ENCODE peak calls at places on chromosomes 4 and X, in ten cellular contexts. U is mammary epithelial cell, Z is Peyer's patch, G is endodermal cell, P is cardiac muscle cell, B is astrocyte, D is kidney, E is heart right ventricle, Y is mucosa of descending colon, I is pancreas. Q is an unnamed sample. For H3K4me1, the result is how much of the 10 kb centered on the place peaks cover.

GRCh38 chrX:43707812-43708548 is 51.9 kb downstream of the MAOA start:
- DNase-seq in U (no peak), Z (peak), G (no peak), P (no peak), B (no peak), D (no peak), E (peak), Y (no peak), I (peak), Q (no peak)

GRCh38 chrX:153474718-153475117 is 4.3 kb upstream of the HAUS7 start:
- DNase-seq in U (no peak), Z (peak), G (peak), P (no peak), B (peak), D (peak), E (peak), Y (peak), I (peak), Q (peak)

GRCh38 chrX:45322382-45322781 is 121.7 kb upstream of the DIPK2B start:
- DNase-seq in U (peak), Z (no peak), G (peak), P (peak), B (peak), D (no peak), E (no peak), Y (no peak), I (peak), Q (no peak)

GRCh38 chr4:161841759-161842158 is 322.0 kb downstream of the FSTL5 start:
- DNase-seq in U (no peak), Z (no peak), G (no peak), P (no peak), B (no peak), D (no peak), E (no peak), Y (no peak), I (no peak), Q (no peak)

GRCh38 chrX:134780908-134781307 is 122.6 kb upstream of the PLAC1 start:
- DNase-seq in U (no peak), Z (no peak), G (no peak), P (no peak), B (no peak), D (no peak), E (no peak), Y (no peak), I (peak), Q (no peak)

GRCh38 chr4:73902038-73902637 is 32.9 kb downstream of the CXCL1 start:
- DNase-seq in U (peak), Z (no peak), G (no peak), P (no peak), B (peak), D (no peak), E (no peak), Y (no peak), I (no peak), Q (no peak)

GRCh38 chrX:27735914-27736313 is 71.9 kb upstream of the MAGEB10 start:
- DNase-seq in U (no peak), Z (no peak), G (no peak), P (no peak), B (no peak), D (no peak), E (no peak), Y (no peak), I (no peak), Q (no peak)

GRCh38 chr4:5774416-5775056 is 63.5 kb downstream of the EVC start:
- DNase-seq in U (no peak), Z (no peak), G (peak), P (no peak), B (no peak), D (no peak), E (no peak), Y (no peak), I (no peak), Q (no peak)

GRCh38 chr4:95289028-95289634 is 259.6 kb downstream of the UNC5C start:
- DNase-seq in U (peak), Z (no peak), G (no peak), P (no peak), B (peak), D (no peak), E (no peak), Y (no peak), I (no peak), Q (no peak)

GRCh38 chr4:108398326-108398725 is 222.1 kb upstream of the RPL34 start:
- DNase-seq in U (peak), Z (no peak), G (no peak), P (no peak), B (peak), D (no peak), E (no peak), Y (no peak), I (no peak), Q (no peak)

GRCh38 chrX:48487362-48487785 is 11.4 kb downstream of the FTSJ1 start:
- DNase-seq in U (peak), Z (no peak), G (no peak), P (no peak), B (peak), D (peak), E (no peak), Y (no peak), I (no peak), Q (no peak)

GRCh38 chrX:150899191-150899757 is 806 bp upstream of the CD99L2 start:
- DNase-seq in U (peak), Z (peak), G (peak), P (peak), B (peak), D (peak), E (peak), Y (peak), I (no peak), Q (peak)

GRCh38 chr4:61541474-61541873 is 341.3 kb downstream of the ADGRL3 start:
- DNase-seq in U (no peak), Z (no peak), G (no peak), P (peak), B (no peak), D (no peak), E (no peak), Y (no peak), I (no peak), Q (no peak)

GRCh38 chrX:68432648-68433047 is 647 bp downstream of the OPHN1 start:
- DNase-seq in U (no peak), Z (no peak), G (no peak), P (peak), B (peak), D (no peak), E (no peak), Y (no peak), I (no peak), Q (no peak)

GRCh38 chr4:88104902-88105610 is 53.4 kb downstream of the ABCG2 start:
- DNase-seq in U (peak), Z (no peak), G (no peak), P (no peak), B (peak), D (no peak), E (no peak), Y (no peak), I (no peak), Q (no peak)

GRCh38 chr4:42632653-42633382 is 24.1 kb downstream of the ATP8A1 start:
- DNase-seq in U (no peak), Z (no peak), G (no peak), P (no peak), B (no peak), D (no peak), E (no peak), Y (no peak), I (no peak), Q (no peak)

GRCh38 chrX:42247241-42247640 is 323.9 kb upstream of the CASK start:
- DNase-seq in U (no peak), Z (no peak), G (no peak), P (no peak), B (peak), D (no peak), E (no peak), Y (no peak), I (no peak), Q (no peak)

GRCh38 chr4:147821555-147821954 is 89.7 kb downstream of the ARHGAP10 start:
- DNase-seq in U (peak), Z (no peak), G (no peak), P (no peak), B (no peak), D (no peak), E (no peak), Y (no peak), I (no peak), Q (no peak)

GRCh38 chrX:40040686-40041461 is 56.9 kb downstream of the BCOR start:
- DNase-seq in U (no peak), Z (no peak), G (no peak), P (no peak), B (no peak), D (no peak), E (no peak), Y (no peak), I (no peak), Q (no peak)

GRCh38 chrX:16316336-16316735 is 149.1 kb downstream of the MAGEB17 start:
- DNase-seq in U (no peak), Z (no peak), G (no peak), P (no peak), B (no peak), D (no peak), E (no peak), Y (no peak), I (no peak), Q (no peak)

GRCh38 chr4:51943221-51943620 is 76.9 kb downstream of the LRRC66 start:
- DNase-seq in U (no peak), Z (no peak), G (no peak), P (no peak), B (peak), D (no peak), E (no peak), Y (no peak), I (no peak), Q (no peak)

GRCh38 chrX:65524139-65524538 is 10.4 kb downstream of the LAS1L start:
- DNase-seq in U (no peak), Z (no peak), G (no peak), P (no peak), B (no peak), D (no peak), E (no peak), Y (no peak), I (no peak), Q (no peak)

GRCh38 chr4:165151734-165152133 is 39.1 kb upstream of the TMEM192 start:
- DNase-seq in U (peak), Z (no peak), G (no peak), P (no peak), B (peak), D (no peak), E (no peak), Y (no peak), I (no peak), Q (no peak)

GRCh38 chr4:3041192-3042142 is 32.9 kb downstream of the HTT-AS start:
- DNase-seq in U (peak), Z (peak), G (peak), P (no peak), B (peak), D (peak), E (peak), Y (peak), I (peak), Q (peak)
- TF ChIP-seq CTCF in U (no peak), Z (no peak), G (no peak), P (no peak), B (no peak), D (no peak), E (no peak), Y (no peak), I (no peak), Q (no peak)

GRCh38 chr4:2843023-2843908 is at the start of gene ADD1:
- DNase-seq in U (peak), Z (peak), G (peak), P (peak), B (peak), D (peak), E (peak), Y (peak), I (peak), Q (peak)
- H3K4me1 ChIP-seq in U (under half), Z (under half), G (under half), P (under half), B (under half), D (under half), E (under half), Y (under half), I (under half), Q (under half)

DNA sequence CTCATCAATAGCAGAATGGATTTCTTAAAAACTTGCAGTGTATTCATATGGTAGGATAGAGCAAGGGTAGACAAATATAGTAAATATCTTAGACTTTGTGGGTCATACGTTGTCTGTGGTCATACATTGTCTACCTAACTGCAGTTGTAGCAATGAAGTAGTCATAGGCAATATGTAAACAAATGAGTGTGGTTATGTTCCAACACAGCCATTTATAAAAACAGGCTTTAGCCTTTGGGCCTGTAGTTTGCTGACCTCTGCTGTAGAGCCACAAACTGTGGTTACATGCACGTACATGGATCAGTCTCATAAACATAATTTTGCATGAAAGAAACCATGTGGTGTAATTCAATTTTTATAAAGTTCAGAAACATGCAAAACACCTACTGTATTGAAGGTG is 98.9 kb downstream of the LARP1B start:
- DNase-seq in U (peak), Z (no peak), G (no peak), P (no peak), B (peak), D (no peak), E (no peak), Y (no peak), I (no peak), Q (no peak)
- TF ChIP-seq CTCF in U (no peak), Z (no peak), G (no peak), P (no peak), B (no peak), D (no peak), E (no peak), Y (no peak), I (no peak), Q (no peak)

GRCh38 chr4:77152421-77152820 is 4.6 kb upstream of the CCNG2 start:
- DNase-seq in U (peak), Z (no peak), G (peak), P (peak), B (no peak), D (no peak), E (no peak), Y (no peak), I (no peak), Q (no peak)

GRCh38 chr4:77149789-77150188 is 7.2 kb upstream of the CCNG2 start:
- DNase-seq in U (no peak), Z (no peak), G (no peak), P (no peak), B (no peak), D (no peak), E (no peak), Y (no peak), I (no peak), Q (no peak)

GRCh38 chr4:77154074-77154473 is 2.9 kb upstream of the CCNG2 start:
- DNase-seq in U (peak), Z (no peak), G (no peak), P (no peak), B (no peak), D (no peak), E (no peak), Y (no peak), I (no peak), Q (no peak)

GRCh38 chr4:77153016-77153415 is 4.0 kb upstream of the CCNG2 start:
- DNase-seq in U (no peak), Z (no peak), G (no peak), P (no peak), B (no peak), D (no peak), E (no peak), Y (no peak), I (no peak), Q (no peak)

GRCh38 chr4:77151246-77151645 is 5.8 kb upstream of the CCNG2 start:
- DNase-seq in U (peak), Z (no peak), G (no peak), P (no peak), B (no peak), D (no peak), E (no peak), Y (no peak), I (no peak), Q (no peak)
- H3K4me1 ChIP-seq in U (under half), Z (under half), G (under half), P (under half), B (under half), D (under half), E (under half), Y (under half), I (under half), Q (under half)

GRCh38 chrX:70281951-70282350 is at the start of gene RAB41:
- DNase-seq in U (no peak), Z (no peak), G (no peak), P (no peak), B (no peak), D (no peak), E (no peak), Y (no peak), I (no peak), Q (no peak)
- TF ChIP-seq CTCF in U (no peak), Z (no peak), G (no peak), P (no peak), B (no peak), D (no peak), E (no peak), Y (no peak), I (no peak), Q (no peak)

GRCh38 chr4:139918994-139919393 is 235.0 kb downstream of the MAML3 start:
- DNase-seq in U (no peak), Z (no peak), G (no peak), P (no peak), B (peak), D (no peak), E (no peak), Y (no peak), I (no peak), Q (no peak)
- H3K4me1 ChIP-seq in U (under half), Z (under half), G (under half), P (half or more), B (under half), D (under half), E (half or more), Y (under half), I (half or more), Q (under half)

GRCh38 chr4:172830295-172830764 is 338.3 kb upstream of the GALNT7 start:
- DNase-seq in U (no peak), Z (no peak), G (no peak), P (peak), B (no peak), D (no peak), E (no peak), Y (no peak), I (no peak), Q (no peak)
- TF ChIP-seq CTCF in U (peak), Z (peak), G (peak), P (no peak), B (peak), D (peak), E (no peak), Y (no peak), I (peak), Q (peak)

Q was measured in ascending aorta.